ENCODE peak calls at places on chromosomes 13 and 19, in six cellular contexts. One of them, this sample, is unnamed.

GRCh38 chr19:41995959-41996797 is 2.1 kb upstream of the ATP1A3 start:
- DNase-seq in SJSA1: no peak
- DNase-seq in breast epithelium: no peak
- DNase-seq in thoracic aorta: no peak
- DNase-seq in left ventricle myocardium inferior: no peak
- DNase-seq in uterus: no peak
- DNase-seq in this sample: peak; percentile 31

GRCh38 chr13:84121456-84121855 is 239.2 kb upstream of the SLITRK1 start:
- DNase-seq in uterus: no peak
- DNase-seq in breast epithelium: no peak
- DNase-seq in left ventricle myocardium inferior: no peak
- DNase-seq in thoracic aorta: no peak
- DNase-seq in SJSA1: no peak
- DNase-seq in this sample: peak; percentile 26

GRCh38 chr19:38661996-38662395 is 14.5 kb downstream of the ACTN4 start:
- DNase-seq in uterus: no peak
- DNase-seq in SJSA1: no peak
- DNase-seq in thoracic aorta: no peak
- DNase-seq in breast epithelium: peak; percentile 88
- DNase-seq in left ventricle myocardium inferior: no peak
- DNase-seq in this sample: no peak

GRCh38 chr13:24670927-24671326 is 9.3 kb upstream of the ATP12A start:
- DNase-seq in left ventricle myocardium inferior: no peak
- DNase-seq in breast epithelium: no peak
- DNase-seq in SJSA1: no peak
- DNase-seq in thoracic aorta: no peak
- DNase-seq in uterus: no peak
- DNase-seq in this sample: peak; percentile 69

GRCh38 chr19:10010247-10010691 is at the start of gene COL5A3:
- DNase-seq in SJSA1: no peak
- DNase-seq in breast epithelium: no peak
- DNase-seq in left ventricle myocardium inferior: peak; percentile 76
- DNase-seq in uterus: peak; percentile 76
- DNase-seq in thoracic aorta: no peak
- DNase-seq in this sample: no peak

GRCh38 chr13:25069911-25070310 is 26.0 kb upstream of the PABPC3 start:
- DNase-seq in breast epithelium: no peak
- DNase-seq in left ventricle myocardium inferior: no peak
- DNase-seq in SJSA1: no peak
- DNase-seq in uterus: no peak
- DNase-seq in thoracic aorta: no peak
- DNase-seq in this sample: no peak

GRCh38 chr13:97318532-97318931 is 96.4 kb downstream of the MBNL2 start:
- DNase-seq in uterus: no peak
- DNase-seq in breast epithelium: no peak
- DNase-seq in left ventricle myocardium inferior: no peak
- DNase-seq in SJSA1: no peak
- DNase-seq in thoracic aorta: no peak
- DNase-seq in this sample: no peak

GRCh38 chr13:101267656-101268055 is 148.7 kb downstream of the NALCN start:
- DNase-seq in uterus: no peak
- DNase-seq in breast epithelium: no peak
- DNase-seq in left ventricle myocardium inferior: no peak
- DNase-seq in SJSA1: no peak
- DNase-seq in thoracic aorta: no peak
- DNase-seq in this sample: no peak

GRCh38 chr19:40398417-40399056 is 8.6 kb upstream of the HIPK4 start:
- DNase-seq in SJSA1: no peak
- DNase-seq in breast epithelium: peak; percentile 82
- DNase-seq in thoracic aorta: no peak
- DNase-seq in left ventricle myocardium inferior: peak; percentile 38
- DNase-seq in uterus: no peak
- DNase-seq in this sample: peak; percentile 52

GRCh38 chr13:83085186-83085900 is 796.9 kb downstream of the SLITRK1 start:
- DNase-seq in SJSA1: no peak
- DNase-seq in thoracic aorta: no peak
- DNase-seq in breast epithelium: no peak
- DNase-seq in left ventricle myocardium inferior: no peak
- DNase-seq in uterus: no peak
- DNase-seq in this sample: no peak

GRCh38 chr19:39595950-39596349 is 6.4 kb upstream of the LGALS13 start:
- DNase-seq in SJSA1: no peak
- DNase-seq in breast epithelium: no peak
- DNase-seq in thoracic aorta: no peak
- DNase-seq in left ventricle myocardium inferior: no peak
- DNase-seq in uterus: no peak
- DNase-seq in this sample: no peak

GRCh38 chr19:37991176-37991835 is 84.3 kb downstream of the SIPA1L3 start:
- DNase-seq in left ventricle myocardium inferior: no peak
- DNase-seq in breast epithelium: no peak
- DNase-seq in thoracic aorta: no peak
- DNase-seq in SJSA1: no peak
- DNase-seq in uterus: no peak
- DNase-seq in this sample: no peak

GRCh38 chr13:73399347-73400216 is 340.8 kb downstream of the KLF5 start:
- DNase-seq in thoracic aorta: no peak
- DNase-seq in left ventricle myocardium inferior: no peak
- DNase-seq in uterus: no peak
- DNase-seq in breast epithelium: no peak
- DNase-seq in SJSA1: no peak
- DNase-seq in this sample: peak; percentile 54

GRCh38 chr13:90792335-90792734 is 555.2 kb upstream of the MIR17HG start:
- DNase-seq in uterus: no peak
- DNase-seq in thoracic aorta: no peak
- DNase-seq in SJSA1: no peak
- DNase-seq in breast epithelium: no peak
- DNase-seq in left ventricle myocardium inferior: no peak
- DNase-seq in this sample: no peak

GRCh38 chr13:41955605-41956004 is 5.3 kb downstream of the VWA8 start:
- DNase-seq in SJSA1: no peak
- DNase-seq in thoracic aorta: no peak
- DNase-seq in left ventricle myocardium inferior: no peak
- DNase-seq in uterus: no peak
- DNase-seq in breast epithelium: no peak
- DNase-seq in this sample: no peak

GRCh38 chr19:53549354-53549753 is 11.4 kb downstream of the ZNF331 start:
- DNase-seq in uterus: no peak
- DNase-seq in left ventricle myocardium inferior: no peak
- DNase-seq in thoracic aorta: no peak
- DNase-seq in breast epithelium: no peak
- DNase-seq in SJSA1: no peak
- DNase-seq in this sample: no peak

GRCh38 chr13:110433014-110433413 is 125.9 kb downstream of the COL4A2 start:
- DNase-seq in thoracic aorta: peak; percentile 60
- DNase-seq in uterus: no peak
- DNase-seq in SJSA1: peak; percentile 56
- DNase-seq in left ventricle myocardium inferior: peak; percentile 61
- DNase-seq in breast epithelium: no peak
- DNase-seq in this sample: no peak

GRCh38 chr13:67228031-67228430 is 2.1 kb downstream of the PCDH9 start:
- DNase-seq in uterus: no peak
- DNase-seq in breast epithelium: no peak
- DNase-seq in left ventricle myocardium inferior: no peak
- DNase-seq in thoracic aorta: no peak
- DNase-seq in SJSA1: no peak
- DNase-seq in this sample: no peak

GRCh38 chr13:79448413-79448812 is 32.5 kb upstream of the NDFIP2 start:
- DNase-seq in uterus: no peak
- DNase-seq in SJSA1: no peak
- DNase-seq in left ventricle myocardium inferior: no peak
- DNase-seq in breast epithelium: no peak
- DNase-seq in thoracic aorta: no peak
- DNase-seq in this sample: no peak

GRCh38 chr13:113857531-113858195 is 6.2 kb downstream of the GAS6 start:
- DNase-seq in uterus: peak; percentile 11
- DNase-seq in left ventricle myocardium inferior: no peak
- DNase-seq in thoracic aorta: no peak
- DNase-seq in breast epithelium: peak; percentile 22
- DNase-seq in SJSA1: no peak
- DNase-seq in this sample: no peak

GRCh38 chr19:46729696-46730095 is 12.8 kb upstream of the PRKD2 start:
- DNase-seq in left ventricle myocardium inferior: no peak
- DNase-seq in breast epithelium: no peak
- DNase-seq in SJSA1: no peak
- DNase-seq in thoracic aorta: no peak
- DNase-seq in uterus: no peak
- DNase-seq in this sample: no peak
- H3K4me3 ChIP-seq in left ventricle myocardium inferior: no peak overlapping the region
- H3K4me3 ChIP-seq in breast epithelium: no peak overlapping the region
- H3K4me3 ChIP-seq in SJSA1: no peak overlapping the region
- H3K4me3 ChIP-seq in thoracic aorta: no peak overlapping the region
- H3K4me3 ChIP-seq in uterus: no peak overlapping the region
- H3K4me3 ChIP-seq in this sample: no peak overlapping the region

GRCh38 chr13:33279898-33280549 is 5.5 kb downstream of the STARD13 start:
- DNase-seq in uterus: no peak
- DNase-seq in left ventricle myocardium inferior: no peak
- DNase-seq in SJSA1: peak; percentile 80
- DNase-seq in breast epithelium: peak; percentile 54
- DNase-seq in thoracic aorta: no peak
- DNase-seq in this sample: no peak
- H3K4me1 ChIP-seq in uterus: peaks cover 6% of the 10 kb centered on the region
- H3K4me1 ChIP-seq in left ventricle myocardium inferior: peaks cover 99% of the 10 kb centered on the region
- H3K4me1 ChIP-seq in SJSA1: peaks cover 66% of the 10 kb centered on the region
- H3K4me1 ChIP-seq in breast epithelium: peaks cover 3% of the 10 kb centered on the region
- H3K4me1 ChIP-seq in thoracic aorta: peaks cover 54% of the 10 kb centered on the region
- H3K4me1 ChIP-seq in this sample: peaks cover 3% of the 10 kb centered on the region

GRCh38 chr19:32029235-32029634 is 316.2 kb upstream of the ZNF507 start:
- DNase-seq in thoracic aorta: no peak
- DNase-seq in breast epithelium: no peak
- DNase-seq in left ventricle myocardium inferior: no peak
- DNase-seq in uterus: no peak
- DNase-seq in SJSA1: no peak
- DNase-seq in this sample: no peak
- H3K27me3 ChIP-seq in thoracic aorta: no peaks in the 10 kb centered on the region
- H3K27me3 ChIP-seq in breast epithelium: no peaks in the 10 kb centered on the region
- H3K27me3 ChIP-seq in left ventricle myocardium inferior: peaks cover 57% of the 10 kb centered on the region
- H3K27me3 ChIP-seq in uterus: no peaks in the 10 kb centered on the region
- H3K27me3 ChIP-seq in SJSA1: no peaks in the 10 kb centered on the region
- H3K27me3 ChIP-seq in this sample: no peaks in the 10 kb centered on the region

GRCh38 chr19:2723345-2723715 is 2.2 kb upstream of the DIRAS1 start:
- DNase-seq in breast epithelium: no peak
- DNase-seq in thoracic aorta: no peak
- DNase-seq in uterus: no peak
- DNase-seq in SJSA1: no peak
- DNase-seq in left ventricle myocardium inferior: no peak
- DNase-seq in this sample: no peak

GRCh38 chr19:2722541-2723344 is 1.6 kb upstream of the DIRAS1 start:
- DNase-seq in thoracic aorta: peak; percentile 65
- DNase-seq in SJSA1: peak; percentile 81
- DNase-seq in uterus: peak; percentile 82
- DNase-seq in left ventricle myocardium inferior: peak; percentile 73
- DNase-seq in breast epithelium: peak; percentile 46
- DNase-seq in this sample: no peak

GRCh38 chr19:2719910-2720776 is 1.0 kb downstream of the DIRAS1 start:
- DNase-seq in thoracic aorta: no peak
- DNase-seq in breast epithelium: no peak
- DNase-seq in SJSA1: peak; percentile 47
- DNase-seq in uterus: no peak
- DNase-seq in left ventricle myocardium inferior: peak; percentile 60
- DNase-seq in this sample: no peak

GRCh38 chr19:2720777-2721569 is at the start of gene DIRAS1:
- DNase-seq in SJSA1: no peak
- DNase-seq in left ventricle myocardium inferior: no peak
- DNase-seq in breast epithelium: no peak
- DNase-seq in thoracic aorta: no peak
- DNase-seq in uterus: no peak
- DNase-seq in this sample: peak; percentile 53

DNA sequence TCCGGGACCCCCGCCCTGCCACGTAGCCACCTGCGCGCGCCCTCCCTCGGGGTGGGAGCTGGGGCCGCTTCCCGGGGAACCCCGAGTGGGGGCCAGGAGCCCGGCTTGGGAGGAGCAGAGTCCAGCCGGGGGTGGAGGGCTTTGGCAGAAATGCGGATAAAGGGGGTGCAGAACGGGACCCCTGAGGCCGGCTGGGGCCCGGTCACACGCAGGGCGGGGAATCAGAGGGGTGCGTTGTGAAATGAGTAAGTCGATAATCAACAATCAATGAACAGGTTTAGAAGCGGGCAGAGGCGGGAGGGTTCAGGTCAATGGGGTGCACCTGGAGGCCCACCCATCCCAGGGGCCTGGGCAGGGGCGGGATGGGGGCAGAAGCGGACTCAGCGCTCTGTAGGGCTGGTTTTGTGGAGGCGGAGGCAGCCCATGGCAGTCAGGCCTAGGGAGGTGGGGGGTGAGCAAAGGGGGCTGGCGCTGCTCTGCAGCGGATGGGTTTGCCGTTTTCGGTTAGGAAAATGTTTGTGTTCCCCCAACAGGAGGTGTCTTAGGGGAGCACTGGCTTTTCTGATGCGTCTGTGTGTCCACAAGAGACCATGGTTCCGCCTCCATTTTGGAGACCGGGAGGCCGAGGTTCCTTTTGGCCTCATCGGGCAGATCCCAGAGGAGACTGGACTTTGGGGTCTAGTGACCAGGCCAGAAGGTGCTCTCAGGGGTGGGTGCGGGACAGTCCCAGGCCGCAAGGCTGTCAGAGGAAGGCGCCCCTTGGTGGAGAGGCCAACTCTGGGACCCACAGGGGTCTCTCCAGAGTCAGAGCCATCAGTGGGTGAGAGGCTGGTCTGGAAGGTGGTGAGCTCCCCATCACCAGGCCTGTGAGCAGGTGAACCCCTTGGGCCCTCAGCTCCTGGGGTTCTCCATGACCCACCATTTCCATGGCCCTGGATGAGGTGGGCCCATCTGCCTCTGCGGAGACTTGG is 683 bp upstream of the DIRAS1 start:
- DNase-seq in breast epithelium: no peak
- DNase-seq in left ventricle myocardium inferior: no peak
- DNase-seq in thoracic aorta: no peak
- DNase-seq in uterus: no peak
- DNase-seq in SJSA1: no peak
- DNase-seq in this sample: no peak
- H3K4me3 ChIP-seq in breast epithelium: peak overlapping the region; percentile 35
- H3K4me3 ChIP-seq in left ventricle myocardium inferior: peak overlapping the region; percentile 73
- H3K4me3 ChIP-seq in thoracic aorta: peak overlapping the region; percentile 56
- H3K4me3 ChIP-seq in uterus: peak overlapping the region; percentile 33
- H3K4me3 ChIP-seq in SJSA1: no peak overlapping the region
- H3K4me3 ChIP-seq in this sample: peak overlapping the region; percentile 35

GRCh38 chr19:18284710-18285430 is 3.4 kb upstream of the JUND start:
- DNase-seq in breast epithelium: no peak
- DNase-seq in SJSA1: no peak
- DNase-seq in uterus: no peak
- DNase-seq in thoracic aorta: no peak
- DNase-seq in left ventricle myocardium inferior: no peak
- DNase-seq in this sample: no peak
- H3K4me1 ChIP-seq in breast epithelium: no peaks in the 10 kb centered on the region
- H3K4me1 ChIP-seq in SJSA1: peaks cover 20% of the 10 kb centered on the region
- H3K4me1 ChIP-seq in uterus: no peaks in the 10 kb centered on the region
- H3K4me1 ChIP-seq in thoracic aorta: peaks cover 9% of the 10 kb centered on the region
- H3K4me1 ChIP-seq in left ventricle myocardium inferior: peaks cover 33% of the 10 kb centered on the region
- H3K4me1 ChIP-seq in this sample: peaks cover 9% of the 10 kb centered on the region

GRCh38 chr19:14061751-14062557 is at the start of gene PALM3:
- DNase-seq in breast epithelium: peak; percentile 34
- DNase-seq in thoracic aorta: no peak
- DNase-seq in SJSA1: no peak
- DNase-seq in uterus: no peak
- DNase-seq in left ventricle myocardium inferior: no peak
- DNase-seq in this sample: no peak
- H3K27me3 ChIP-seq in breast epithelium: no peaks in the 10 kb centered on the region
- H3K27me3 ChIP-seq in thoracic aorta: no peaks in the 10 kb centered on the region
- H3K27me3 ChIP-seq in SJSA1: peaks cover 9% of the 10 kb centered on the region
- H3K27me3 ChIP-seq in uterus: peaks cover 8% of the 10 kb centered on the region
- H3K27me3 ChIP-seq in left ventricle myocardium inferior: peaks cover 64% of the 10 kb centered on the region
- H3K27me3 ChIP-seq in this sample: peaks cover 3% of the 10 kb centered on the region

This sample was measured in HAP-1.